ENCODE peak calls at places on chromosomes 16 and 17, in five cellular contexts. One of them, this sample, is unnamed.

GRCh38 chr16:4800290-4801041 is 2.0 kb downstream of the ROGDI start:
- DNase-seq in heart right ventricle: peak
- DNase-seq in lower leg skin: no peak
- DNase-seq in HL-60: peak
- DNase-seq in psoas muscle: no peak
- DNase-seq in this sample: peak

GRCh38 chr17:64938290-64938689 is 19.0 kb upstream of the LRRC37A3 start:
- DNase-seq in heart right ventricle: no peak
- DNase-seq in lower leg skin: no peak
- DNase-seq in HL-60: no peak
- DNase-seq in psoas muscle: no peak
- DNase-seq in this sample: no peak

GRCh38 chr17:47649972-47650524 is 329 bp downstream of the KPNB1 start:
- DNase-seq in heart right ventricle: no peak
- DNase-seq in lower leg skin: no peak
- DNase-seq in HL-60: no peak
- DNase-seq in psoas muscle: no peak
- DNase-seq in this sample: no peak

GRCh38 chr16:3047387-3047720 is 993 bp downstream of the MMP25 start:
- DNase-seq in heart right ventricle: no peak
- DNase-seq in lower leg skin: no peak
- DNase-seq in HL-60: no peak
- DNase-seq in psoas muscle: no peak
- DNase-seq in this sample: no peak

GRCh38 chr16:85369060-85369459 is 244.1 kb upstream of the GSE1 start:
- DNase-seq in heart right ventricle: no peak
- DNase-seq in lower leg skin: no peak
- DNase-seq in HL-60: no peak
- DNase-seq in psoas muscle: no peak
- DNase-seq in this sample: no peak

GRCh38 chr17:50128441-50129302 is 1.3 kb downstream of the SAMD14 start:
- DNase-seq in heart right ventricle: no peak
- DNase-seq in lower leg skin: no peak
- DNase-seq in HL-60: no peak
- DNase-seq in psoas muscle: peak
- DNase-seq in this sample: no peak

GRCh38 chr17:67993998-67994361 is 2.3 kb downstream of the C17orf58 start:
- DNase-seq in heart right ventricle: no peak
- DNase-seq in lower leg skin: no peak
- DNase-seq in HL-60: no peak
- DNase-seq in psoas muscle: no peak
- DNase-seq in this sample: no peak

GRCh38 chr16:78524066-78524595 is 424.7 kb downstream of the WWOX start:
- DNase-seq in heart right ventricle: no peak
- DNase-seq in lower leg skin: no peak
- DNase-seq in HL-60: no peak
- DNase-seq in psoas muscle: no peak
- DNase-seq in this sample: no peak

GRCh38 chr16:54425068-54425467 is 138.5 kb upstream of the IRX3 start:
- DNase-seq in heart right ventricle: no peak
- DNase-seq in lower leg skin: no peak
- DNase-seq in HL-60: no peak
- DNase-seq in psoas muscle: no peak
- DNase-seq in this sample: no peak

GRCh38 chr17:1894753-1895339 is 65.0 kb downstream of the RPA1 start:
- DNase-seq in heart right ventricle: no peak
- DNase-seq in lower leg skin: no peak
- DNase-seq in HL-60: no peak
- DNase-seq in psoas muscle: no peak
- DNase-seq in this sample: no peak

GRCh38 chr16:526181-527014 is 1.1 kb upstream of the CAPN15 start:
- DNase-seq in heart right ventricle: peak
- DNase-seq in lower leg skin: no peak
- DNase-seq in HL-60: peak
- DNase-seq in psoas muscle: no peak
- DNase-seq in this sample: no peak

GRCh38 chr16:24035127-24035842 is 199.5 kb downstream of the PRKCB start:
- DNase-seq in heart right ventricle: no peak
- DNase-seq in lower leg skin: no peak
- DNase-seq in HL-60: no peak
- DNase-seq in psoas muscle: no peak
- DNase-seq in this sample: no peak

GRCh38 chr16:57619606-57620315 is 8.7 kb upstream of the ADGRG1 start:
- DNase-seq in heart right ventricle: no peak
- DNase-seq in lower leg skin: peak
- DNase-seq in HL-60: no peak
- DNase-seq in psoas muscle: peak
- DNase-seq in this sample: no peak

GRCh38 chr16:59591480-59591879 is 857.4 kb upstream of the GOT2 start:
- DNase-seq in heart right ventricle: no peak
- DNase-seq in lower leg skin: no peak
- DNase-seq in HL-60: no peak
- DNase-seq in psoas muscle: no peak
- DNase-seq in this sample: no peak

GRCh38 chr16:12097523-12098428 is 121.2 kb downstream of the SNX29 start:
- DNase-seq in heart right ventricle: peak
- DNase-seq in lower leg skin: no peak
- DNase-seq in HL-60: no peak
- DNase-seq in psoas muscle: no peak
- DNase-seq in this sample: no peak

GRCh38 chr16:19203374-19203966 is 35.4 kb downstream of the SYT17 start:
- DNase-seq in heart right ventricle: no peak
- DNase-seq in lower leg skin: no peak
- DNase-seq in HL-60: no peak
- DNase-seq in psoas muscle: no peak
- DNase-seq in this sample: peak

GRCh38 chr17:57211543-57211942 is 44.8 kb upstream of the MSI2 start:
- DNase-seq in heart right ventricle: no peak
- DNase-seq in lower leg skin: no peak
- DNase-seq in HL-60: no peak
- DNase-seq in psoas muscle: no peak
- DNase-seq in this sample: no peak

GRCh38 chr17:68993112-68993511 is 37.9 kb upstream of the ABCA8 start:
- DNase-seq in heart right ventricle: no peak
- DNase-seq in lower leg skin: no peak
- DNase-seq in HL-60: no peak
- DNase-seq in psoas muscle: no peak
- DNase-seq in this sample: no peak

GRCh38 chr17:38465420-38466345 is 37.4 kb downstream of the ARHGAP23 start:
- DNase-seq in heart right ventricle: peak
- DNase-seq in lower leg skin: peak
- DNase-seq in HL-60: no peak
- DNase-seq in psoas muscle: peak
- DNase-seq in this sample: no peak

GRCh38 chr17:61862105-61862574 is 1.2 kb downstream of the BRIP1 start:
- DNase-seq in heart right ventricle: no peak
- DNase-seq in lower leg skin: no peak
- DNase-seq in HL-60: no peak
- DNase-seq in psoas muscle: no peak
- DNase-seq in this sample: no peak

GRCh38 chr17:70608193-70608592 is 438.9 kb downstream of the KCNJ2 start:
- DNase-seq in heart right ventricle: no peak
- DNase-seq in lower leg skin: no peak
- DNase-seq in HL-60: no peak
- DNase-seq in psoas muscle: no peak
- DNase-seq in this sample: no peak

GRCh38 chr17:70608957-70609356 is 439.6 kb downstream of the KCNJ2 start:
- DNase-seq in heart right ventricle: no peak
- DNase-seq in lower leg skin: no peak
- DNase-seq in HL-60: no peak
- DNase-seq in psoas muscle: no peak
- DNase-seq in this sample: no peak

GRCh38 chr17:70609566-70609965 is 440.2 kb downstream of the KCNJ2 start:
- DNase-seq in heart right ventricle: no peak
- DNase-seq in lower leg skin: no peak
- DNase-seq in HL-60: no peak
- DNase-seq in psoas muscle: no peak
- DNase-seq in this sample: no peak

GRCh38 chr17:70603226-70603625 is 433.9 kb downstream of the KCNJ2 start:
- DNase-seq in heart right ventricle: no peak
- DNase-seq in lower leg skin: no peak
- DNase-seq in HL-60: no peak
- DNase-seq in psoas muscle: no peak
- DNase-seq in this sample: no peak

DNA sequence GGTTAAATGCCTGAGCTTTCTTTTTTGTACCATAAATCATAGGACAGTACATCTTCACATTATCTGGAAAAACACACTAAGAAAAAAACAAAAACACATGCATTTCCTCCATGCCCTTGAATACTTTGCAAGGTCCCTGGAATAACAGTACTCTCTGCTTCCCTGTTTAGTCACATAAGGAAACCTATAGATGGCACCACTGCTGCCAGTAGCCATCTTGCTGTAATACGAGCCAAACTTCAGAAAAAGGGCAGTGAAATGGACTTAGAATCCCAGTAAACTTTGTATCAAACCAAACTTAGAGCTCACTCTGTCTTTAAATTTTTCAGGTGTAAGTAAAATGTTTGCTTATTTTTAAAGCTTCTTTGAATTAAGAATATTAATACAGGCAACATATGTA is 435.5 kb downstream of the KCNJ2 start:
- DNase-seq in heart right ventricle: no peak
- DNase-seq in lower leg skin: no peak
- DNase-seq in HL-60: no peak
- DNase-seq in psoas muscle: no peak
- DNase-seq in this sample: no peak
- TF ChIP-seq CTCF in heart right ventricle: no peak
- TF ChIP-seq CTCF in lower leg skin: no peak
- TF ChIP-seq CTCF in HL-60: no peak
- TF ChIP-seq CTCF in psoas muscle: no peak
- TF ChIP-seq CTCF in this sample: no peak

GRCh38 chr17:40936437-40936971 is 942 bp downstream of the KRT23 start:
- DNase-seq in heart right ventricle: no peak
- DNase-seq in lower leg skin: no peak
- DNase-seq in HL-60: peak
- DNase-seq in psoas muscle: no peak
- DNase-seq in this sample: no peak
- H3K4me3 ChIP-seq in heart right ventricle: no peak
- H3K4me3 ChIP-seq in lower leg skin: no peak
- H3K4me3 ChIP-seq in HL-60: no peak
- H3K4me3 ChIP-seq in psoas muscle: no peak
- H3K4me3 ChIP-seq in this sample: no peak

GRCh38 chr16:71440669-71441347 is 1.0 kb downstream of the TLE7 start:
- DNase-seq in heart right ventricle: no peak
- DNase-seq in lower leg skin: no peak
- DNase-seq in HL-60: no peak
- DNase-seq in psoas muscle: no peak
- DNase-seq in this sample: no peak
- TF ChIP-seq CTCF in heart right ventricle: no peak
- TF ChIP-seq CTCF in lower leg skin: no peak
- TF ChIP-seq CTCF in HL-60: no peak
- TF ChIP-seq CTCF in psoas muscle: no peak
- TF ChIP-seq CTCF in this sample: no peak

GRCh38 chr16:67227567-67227921 is 614 bp downstream of the TMEM208 start:
- DNase-seq in heart right ventricle: no peak
- DNase-seq in lower leg skin: no peak
- DNase-seq in HL-60: no peak
- DNase-seq in psoas muscle: no peak
- DNase-seq in this sample: no peak
- H3K4me3 ChIP-seq in heart right ventricle: peak
- H3K4me3 ChIP-seq in lower leg skin: peak
- H3K4me3 ChIP-seq in HL-60: peak
- H3K4me3 ChIP-seq in psoas muscle: peak
- H3K4me3 ChIP-seq in this sample: peak